ENCODE peak calls at places on chromosomes 11 and 22, in four cellular contexts. U is WTC11, D is K562, V is H1. R is an unnamed sample.

GRCh38 chr11:12110714-12111481 is 508 bp downstream of the MICAL2 start:
- DNase-seq in V (no peak), D (no peak), U (peak), R (peak)

GRCh38 chr11:90318651-90319050 is 95.8 kb upstream of the CHORDC1 start:
- DNase-seq in V (no peak), U (no peak), D (no peak), R (no peak)

GRCh38 chr11:115892016-115892415 is 387.8 kb upstream of the CADM1 start:
- DNase-seq in D (no peak), U (no peak), V (no peak), R (no peak)

GRCh38 chr11:19868281-19868821 is 155.7 kb downstream of the NAV2 start:
- DNase-seq in D (no peak), V (no peak), U (no peak), R (peak)

GRCh38 chr11:34830035-34830434 is 86.1 kb downstream of the APIP start:
- DNase-seq in V (no peak), U (no peak), D (no peak), R (no peak)

GRCh38 chr11:21430532-21430931 is 761.1 kb downstream of the NELL1 start:
- DNase-seq in V (no peak), U (no peak), D (no peak), R (no peak)

GRCh38 chr11:111730871-111731591 is 35.2 kb downstream of the PPP2R1B start:
- DNase-seq in V (no peak), D (no peak), U (no peak), R (peak)

GRCh38 chr11:71425851-71426250 is 22.3 kb downstream of the DHCR7 start:
- DNase-seq in U (no peak), D (no peak), V (no peak), R (no peak)

GRCh38 chr11:69227271-69227670 is 66.7 kb upstream of the MYEOV start:
- DNase-seq in D (no peak), V (no peak), U (no peak), R (no peak)

GRCh38 chr11:63212742-63213141 is 30.7 kb downstream of the SLC22A25 start:
- DNase-seq in D (peak), V (no peak), U (no peak), R (peak)
- TF ChIP-seq TEAD4 in D (no peak), V (no peak), U (no peak), R (no peak)

DNA sequence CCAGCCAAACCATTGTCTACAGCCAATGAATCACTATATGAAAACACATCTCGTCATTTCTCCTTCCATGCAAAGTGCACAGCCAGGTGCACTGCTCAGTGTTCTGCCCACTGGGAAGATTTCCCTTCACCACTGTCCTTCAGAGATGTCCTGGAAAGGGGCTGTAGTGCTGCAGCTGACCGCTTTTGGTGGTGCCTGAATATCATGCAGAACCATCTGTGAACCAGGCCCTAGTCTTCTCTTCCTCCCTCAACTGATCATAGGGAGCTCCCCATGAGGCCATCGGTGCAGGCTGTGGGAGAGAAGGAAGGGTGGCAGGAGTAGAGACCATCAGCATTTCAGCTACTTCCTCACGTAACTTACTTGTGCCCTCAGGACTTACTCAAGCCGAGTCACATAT is 70.2 kb downstream of the GAB4 start:
- DNase-seq in V (no peak), D (no peak), U (no peak), R (no peak)
- TF ChIP-seq TEAD4 in V (no peak), D (no peak), U (no peak), R (no peak)

GRCh38 chr11:27716216-27716615 is 16.0 kb upstream of the BDNF start:
- DNase-seq in V (no peak), U (no peak), D (no peak), R (no peak)
- TF ChIP-seq TEAD4 in V (no peak), U (no peak), D (no peak), R (no peak)

GRCh38 chr11:119436715-119437114 is 13.7 kb upstream of the THY1 start:
- DNase-seq in U (no peak), D (no peak), V (no peak), R (no peak)
- TF ChIP-seq TEAD4 in U (no peak), D (no peak), V (no peak), R (no peak)

GRCh38 chr22:30906411-30906810 is 62.2 kb downstream of the MORC2 start:
- DNase-seq in V (no peak), U (no peak), D (no peak), R (no peak)

GRCh38 chr22:30905696-30906341 is 62.8 kb downstream of the MORC2 start:
- DNase-seq in D (no peak), V (no peak), U (no peak), R (no peak)

GRCh38 chr22:30902496-30903357 is 65.8 kb downstream of the MORC2 start:
- DNase-seq in U (no peak), D (peak), V (no peak), R (no peak)

GRCh38 chr22:30906946-30907345 is 61.6 kb downstream of the MORC2 start:
- DNase-seq in D (peak), U (no peak), V (no peak), R (no peak)

DNA sequence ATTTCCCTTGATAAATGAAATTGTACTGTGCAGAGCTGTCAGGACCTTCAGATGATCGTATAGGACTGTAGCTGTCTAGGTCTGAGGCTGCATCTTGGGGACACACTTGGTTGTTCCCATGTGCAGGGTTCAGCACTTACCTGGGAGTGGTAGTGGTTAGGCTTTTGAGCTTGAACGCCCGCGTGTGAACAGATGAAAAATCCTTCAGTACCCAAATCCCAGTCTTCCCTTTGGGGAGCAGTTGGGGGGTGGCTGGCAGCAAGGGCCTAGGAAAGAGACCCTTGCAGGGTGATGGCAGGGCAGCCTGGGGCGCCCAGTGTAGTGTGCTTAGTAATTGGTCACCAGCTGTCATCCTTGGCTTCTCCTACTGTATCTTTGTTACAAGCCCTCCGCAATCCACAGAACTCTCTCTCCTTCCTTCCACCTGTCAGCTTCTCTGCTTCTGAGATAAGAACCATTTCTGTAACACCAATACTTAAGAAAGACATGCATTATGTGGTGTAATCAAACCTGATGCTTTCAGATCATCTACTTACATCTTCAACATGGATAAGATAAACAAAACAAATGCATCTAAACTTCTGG is 64.6 kb downstream of the MORC2 start:
- DNase-seq in U (no peak), D (peak), V (no peak), R (no peak)
- TF ChIP-seq TEAD4 in U (no peak), D (no peak), V (no peak), R (no peak)

GRCh38 chr22:50246242-50247175 is 1.7 kb upstream of the TUBGCP6 start:
- DNase-seq in D (no peak), U (no peak), V (no peak), R (no peak)
- TF ChIP-seq TEAD4 in D (no peak), U (no peak), V (no peak), R (no peak)

GRCh38 chr22:43384863-43385262 is 27.0 kb upstream of the MPPED1 start:
- DNase-seq in D (no peak), U (no peak), V (no peak), R (no peak)

GRCh38 chr22:43377486-43377995 is 34.3 kb upstream of the MPPED1 start:
- DNase-seq in U (no peak), D (no peak), V (no peak), R (no peak)

GRCh38 chr22:43378011-43378704 is 33.7 kb upstream of the MPPED1 start:
- DNase-seq in D (no peak), V (no peak), U (no peak), R (no peak)

GRCh38 chr22:43385770-43386641 is 25.8 kb upstream of the MPPED1 start:
- DNase-seq in U (peak), V (peak), D (peak), R (peak)

GRCh38 chr22:43381693-43382092 is 30.1 kb upstream of the MPPED1 start:
- DNase-seq in D (no peak), U (no peak), V (no peak), R (no peak)
- TF ChIP-seq TEAD4 in D (no peak), U (no peak), V (no peak), R (no peak)

GRCh38 chr22:44100411-44100810 is 76.3 kb downstream of the PARVB start:
- DNase-seq in V (no peak), D (no peak), U (no peak), R (no peak)

GRCh38 chr22:44099696-44100095 is 75.6 kb downstream of the PARVB start:
- DNase-seq in D (no peak), V (no peak), U (no peak), R (no peak)

GRCh38 chr22:44102121-44102520 is 78.0 kb downstream of the PARVB start:
- DNase-seq in D (no peak), V (no peak), U (no peak), R (no peak)

GRCh38 chr22:44103735-44104134 is 77.0 kb upstream of the PARVG start:
- DNase-seq in U (no peak), D (no peak), V (no peak), R (no peak)

DNA sequence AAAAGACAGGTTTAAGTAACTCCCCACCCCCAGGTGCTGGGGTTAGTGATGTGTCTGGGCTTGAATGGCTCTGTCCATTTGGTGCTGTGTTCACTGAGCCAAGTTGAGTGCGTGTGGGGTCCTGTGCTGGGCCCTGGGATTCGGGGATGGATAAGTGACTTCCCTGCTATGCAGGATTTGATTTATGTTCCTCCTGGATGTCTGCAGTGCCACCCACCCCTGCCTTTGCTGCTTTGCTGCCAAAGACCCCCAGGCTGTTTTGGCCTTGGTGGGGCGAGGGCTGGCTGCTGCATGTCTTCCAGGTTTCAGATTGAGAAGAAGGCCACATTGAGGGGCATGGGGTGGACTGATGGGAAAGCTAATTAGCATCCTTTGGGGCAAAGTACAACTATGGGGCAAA is 77.9 kb upstream of the PARVG start:
- DNase-seq in V (no peak), U (no peak), D (no peak), R (no peak)
- TF ChIP-seq TEAD4 in V (no peak), U (no peak), D (no peak), R (no peak)

R was measured in SK-N-SH.